ENCODE peak calls at places on chromosome 16, in six cellular contexts. One of them, this sample, is unnamed.

GRCh38 chr16:27620533-27620932 is 70.6 kb downstream of the KATNIP start:
- DNase-seq in hypothalamus: no peak
- DNase-seq in upper lobe of right lung: no peak
- DNase-seq in spleen: no peak
- DNase-seq in activated T-helper 1 cell treated with Interleukin-2 at 50 U/mL for 16 hours: no peak
- DNase-seq in activated CD4-positive, CD25-positive, alpha-beta regulatory T cell: no peak
- DNase-seq in this sample: no peak

GRCh38 chr16:65083181-65083845 is 38.5 kb downstream of the CDH11 start:
- DNase-seq in hypothalamus: no peak
- DNase-seq in upper lobe of right lung: no peak
- DNase-seq in spleen: no peak
- DNase-seq in activated T-helper 1 cell treated with Interleukin-2 at 50 U/mL for 16 hours: no peak
- DNase-seq in activated CD4-positive, CD25-positive, alpha-beta regulatory T cell: no peak
- DNase-seq in this sample: no peak

GRCh38 chr16:49407873-49408565 is 34.4 kb downstream of the C16orf78 start:
- DNase-seq in hypothalamus: peak
- DNase-seq in upper lobe of right lung: peak
- DNase-seq in spleen: peak
- DNase-seq in activated T-helper 1 cell treated with Interleukin-2 at 50 U/mL for 16 hours: peak
- DNase-seq in activated CD4-positive, CD25-positive, alpha-beta regulatory T cell: peak
- DNase-seq in this sample: peak

GRCh38 chr16:69725480-69726312 is 664 bp downstream of the NQO1 start:
- DNase-seq in hypothalamus: no peak
- DNase-seq in upper lobe of right lung: peak
- DNase-seq in spleen: peak
- DNase-seq in activated T-helper 1 cell treated with Interleukin-2 at 50 U/mL for 16 hours: no peak
- DNase-seq in activated CD4-positive, CD25-positive, alpha-beta regulatory T cell: no peak
- DNase-seq in this sample: no peak

GRCh38 chr16:3637371-3637923 is 17.0 kb upstream of the DNASE1 start:
- DNase-seq in hypothalamus: no peak
- DNase-seq in upper lobe of right lung: no peak
- DNase-seq in spleen: peak
- DNase-seq in activated T-helper 1 cell treated with Interleukin-2 at 50 U/mL for 16 hours: no peak
- DNase-seq in activated CD4-positive, CD25-positive, alpha-beta regulatory T cell: no peak
- DNase-seq in this sample: no peak

GRCh38 chr16:54370653-54371052 is 84.1 kb upstream of the IRX3 start:
- DNase-seq in hypothalamus: no peak
- DNase-seq in upper lobe of right lung: peak
- DNase-seq in spleen: no peak
- DNase-seq in activated T-helper 1 cell treated with Interleukin-2 at 50 U/mL for 16 hours: no peak
- DNase-seq in activated CD4-positive, CD25-positive, alpha-beta regulatory T cell: no peak
- DNase-seq in this sample: no peak

GRCh38 chr16:81544691-81545365 is 100.2 kb downstream of the CMIP start:
- DNase-seq in hypothalamus: no peak
- DNase-seq in upper lobe of right lung: peak
- DNase-seq in spleen: peak
- DNase-seq in activated T-helper 1 cell treated with Interleukin-2 at 50 U/mL for 16 hours: no peak
- DNase-seq in activated CD4-positive, CD25-positive, alpha-beta regulatory T cell: no peak
- DNase-seq in this sample: no peak

GRCh38 chr16:47371615-47372014 is 89.2 kb downstream of the ITFG1 start:
- DNase-seq in hypothalamus: no peak
- DNase-seq in upper lobe of right lung: no peak
- DNase-seq in spleen: no peak
- DNase-seq in activated T-helper 1 cell treated with Interleukin-2 at 50 U/mL for 16 hours: no peak
- DNase-seq in activated CD4-positive, CD25-positive, alpha-beta regulatory T cell: no peak
- DNase-seq in this sample: peak

GRCh38 chr16:67917140-67917851 is 14.4 kb downstream of the CTRL start:
- DNase-seq in hypothalamus: no peak
- DNase-seq in upper lobe of right lung: no peak
- DNase-seq in spleen: no peak
- DNase-seq in activated T-helper 1 cell treated with Interleukin-2 at 50 U/mL for 16 hours: no peak
- DNase-seq in activated CD4-positive, CD25-positive, alpha-beta regulatory T cell: no peak
- DNase-seq in this sample: peak

GRCh38 chr16:27248036-27248435 is 20.5 kb downstream of the NSMCE1 start:
- DNase-seq in hypothalamus: no peak
- DNase-seq in upper lobe of right lung: no peak
- DNase-seq in spleen: no peak
- DNase-seq in activated T-helper 1 cell treated with Interleukin-2 at 50 U/mL for 16 hours: no peak
- DNase-seq in activated CD4-positive, CD25-positive, alpha-beta regulatory T cell: no peak
- DNase-seq in this sample: no peak

GRCh38 chr16:67110136-67110847 is 551 bp downstream of the PHAF1 start:
- DNase-seq in hypothalamus: no peak
- DNase-seq in upper lobe of right lung: no peak
- DNase-seq in spleen: no peak
- DNase-seq in activated T-helper 1 cell treated with Interleukin-2 at 50 U/mL for 16 hours: no peak
- DNase-seq in activated CD4-positive, CD25-positive, alpha-beta regulatory T cell: no peak
- DNase-seq in this sample: peak